ENCODE peak calls at places on chromosomes 11 and 22, in five cellular contexts. T is GM13976, F is lower leg skin, N is mesothelial cell of epicardium, C is fibroblast of pulmonary artery. M is an unnamed sample.

GRCh38 chr11:74185285-74185684 is 14.2 kb downstream of the PPME1 start:
- DNase-seq in F (no peak), C (no peak), N (no peak), T (no peak), M (no peak)

GRCh38 chr11:120827820-120828219 is 196.1 kb upstream of the TBCEL start:
- DNase-seq in T (no peak), C (no peak), F (no peak), N (no peak), M (no peak)

GRCh38 chr11:72584293-72584921 is 89.8 kb downstream of the PDE2A start:
- DNase-seq in T (no peak), C (peak), N (no peak), F (peak), M (no peak)

GRCh38 chr22:45804986-45805325 is 133.3 kb downstream of the ATXN10 start:
- DNase-seq in F (no peak), N (no peak), T (no peak), C (peak), M (peak)

GRCh38 chr22:19143967-19144400 is 467 bp downstream of the ESS2 start:
- DNase-seq in C (no peak), F (no peak), T (no peak), N (no peak), M (peak)

GRCh38 chr22:26763633-26764295 is 106.4 kb downstream of the MIAT start:
- DNase-seq in T (no peak), N (no peak), C (peak), F (no peak), M (peak)

GRCh38 chr22:20553947-20554741 is 46.7 kb downstream of the MED15 start:
- DNase-seq in C (no peak), T (no peak), N (no peak), F (no peak), M (no peak)

GRCh38 chr22:46626911-46627805 is 7.0 kb downstream of the GRAMD4 start:
- DNase-seq in C (no peak), N (no peak), T (no peak), F (no peak), M (no peak)

GRCh38 chr11:63829823-63830489 is 9.0 kb upstream of the MARK2 start:
- DNase-seq in N (no peak), C (peak), T (peak), F (no peak), M (peak)

GRCh38 chr11:12674936-12675696 is 895 bp downstream of the TEAD1 start:
- DNase-seq in T (no peak), N (no peak), C (peak), F (peak), M (no peak)

GRCh38 chr11:116828632-116829524 is 829 bp upstream of the APOC3 start:
- DNase-seq in C (no peak), F (no peak), T (no peak), N (no peak), M (no peak)

GRCh38 chr22:49369726-49370717 is 457.7 kb downstream of the BRD1 start:
- DNase-seq in N (no peak), F (peak), T (no peak), C (no peak), M (no peak)

GRCh38 chr22:49760280-49760629 is 67.4 kb downstream of the BRD1 start:
- DNase-seq in C (peak), T (no peak), F (no peak), N (no peak), M (no peak)

GRCh38 chr11:26901162-26901561 is 92.8 kb upstream of the FIBIN start:
- DNase-seq in C (peak), N (no peak), F (no peak), T (no peak), M (no peak)

GRCh38 chr11:70568504-70569172 is 170.3 kb downstream of the CTTN start:
- DNase-seq in T (no peak), F (no peak), C (peak), N (no peak), M (peak)

GRCh38 chr11:45384016-45384415 is 97.9 kb upstream of the SYT13 start:
- DNase-seq in C (no peak), T (no peak), F (no peak), N (no peak), M (no peak)

GRCh38 chr22:28027453-28028448 is 108.7 kb upstream of the PITPNB start:
- DNase-seq in T (peak), F (peak), C (peak), N (no peak), M (no peak)

GRCh38 chr11:85627332-85627997 is at the start of gene DLG2:
- DNase-seq in C (peak), F (no peak), N (no peak), T (peak), M (peak)

GRCh38 chr11:76292583-76293188 is 86.4 kb upstream of the WNT11 start:
- DNase-seq in T (no peak), F (no peak), N (no peak), C (no peak), M (no peak)
- TF ChIP-seq CTCF in T (no peak), F (no peak), N (no peak), C (no peak), M (no peak)

GRCh38 chr22:39360242-39360641 is 10.5 kb downstream of the SYNGR1 start:
- DNase-seq in N (no peak), F (no peak), T (no peak), C (no peak), M (no peak)

GRCh38 chr22:39362271-39362670 is 12.5 kb downstream of the SYNGR1 start:
- DNase-seq in C (no peak), T (no peak), N (no peak), F (no peak), M (no peak)

GRCh38 chr22:39361495-39361894 is 11.7 kb downstream of the SYNGR1 start:
- DNase-seq in C (no peak), N (no peak), T (no peak), F (no peak), M (no peak)

GRCh38 chr22:39359659-39360195 is 9.9 kb downstream of the SYNGR1 start:
- DNase-seq in C (no peak), T (no peak), F (no peak), N (no peak), M (no peak)

DNA sequence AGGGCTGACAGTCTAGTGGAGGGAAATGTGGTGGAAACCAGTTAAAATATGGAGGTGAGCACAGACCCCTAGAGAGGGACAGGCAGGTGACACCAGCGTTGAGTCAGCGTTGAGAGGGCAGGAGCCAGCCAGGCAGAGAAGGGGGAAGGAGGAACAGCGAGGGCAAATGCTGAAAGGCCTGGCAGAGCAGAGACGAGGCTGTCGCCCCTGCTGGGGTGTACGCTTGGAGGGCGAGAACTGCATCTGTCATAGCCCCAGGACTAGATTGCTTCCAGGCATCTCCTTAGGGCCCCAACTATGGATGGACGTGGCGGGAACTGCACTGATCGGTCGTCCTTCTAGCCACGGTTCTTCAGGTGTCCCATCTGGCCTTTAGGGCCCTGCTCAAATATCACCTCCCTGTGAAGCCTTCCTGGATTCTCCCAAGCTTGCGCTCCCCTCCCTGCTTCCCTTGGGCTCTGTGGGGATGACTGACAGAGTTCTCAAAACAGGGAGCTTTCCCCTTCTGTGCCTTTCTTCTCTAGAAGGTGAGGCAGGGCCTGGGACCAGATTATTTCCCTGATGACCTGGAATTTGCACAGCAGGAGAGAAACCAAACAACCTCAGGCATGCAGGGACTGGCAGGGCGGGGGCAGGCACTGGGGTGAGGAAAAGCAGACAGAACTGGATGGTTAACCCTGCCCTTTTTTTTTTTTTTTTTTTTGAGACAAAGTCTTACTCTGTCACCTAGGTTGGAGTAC is 11.1 kb downstream of the SYNGR1 start:
- DNase-seq in T (no peak), C (no peak), F (no peak), N (no peak), M (no peak)
- TF ChIP-seq CTCF in T (no peak), C (no peak), F (no peak), N (no peak), M (no peak)

GRCh38 chr11:109439684-109440083 is 17.7 kb downstream of the C11orf87 start:
- DNase-seq in T (no peak), C (no peak), F (no peak), N (no peak), M (no peak)
- TF ChIP-seq CTCF in T (no peak), C (no peak), F (no peak), N (no peak), M (no peak)

GRCh38 chr11:113906515-113906914 is 1.9 kb downstream of the HTR3B start:
- DNase-seq in T (no peak), N (no peak), F (peak), C (no peak), M (no peak)

GRCh38 chr11:113907681-113908080 is 3.1 kb downstream of the HTR3B start:
- DNase-seq in F (peak), C (no peak), N (no peak), T (no peak), M (no peak)

GRCh38 chr11:113907155-113907554 is 2.6 kb downstream of the HTR3B start:
- DNase-seq in T (no peak), F (no peak), C (no peak), N (no peak), M (no peak)

GRCh38 chr11:113904379-113905101 is at the start of gene HTR3B:
- DNase-seq in F (peak), N (no peak), C (no peak), T (no peak), M (no peak)

GRCh38 chr11:113906038-113906437 is 1.4 kb downstream of the HTR3B start:
- DNase-seq in C (peak), F (no peak), T (no peak), N (no peak), M (peak)
- TF ChIP-seq CTCF in C (peak), F (no peak), T (no peak), N (no peak), M (peak)

DNA sequence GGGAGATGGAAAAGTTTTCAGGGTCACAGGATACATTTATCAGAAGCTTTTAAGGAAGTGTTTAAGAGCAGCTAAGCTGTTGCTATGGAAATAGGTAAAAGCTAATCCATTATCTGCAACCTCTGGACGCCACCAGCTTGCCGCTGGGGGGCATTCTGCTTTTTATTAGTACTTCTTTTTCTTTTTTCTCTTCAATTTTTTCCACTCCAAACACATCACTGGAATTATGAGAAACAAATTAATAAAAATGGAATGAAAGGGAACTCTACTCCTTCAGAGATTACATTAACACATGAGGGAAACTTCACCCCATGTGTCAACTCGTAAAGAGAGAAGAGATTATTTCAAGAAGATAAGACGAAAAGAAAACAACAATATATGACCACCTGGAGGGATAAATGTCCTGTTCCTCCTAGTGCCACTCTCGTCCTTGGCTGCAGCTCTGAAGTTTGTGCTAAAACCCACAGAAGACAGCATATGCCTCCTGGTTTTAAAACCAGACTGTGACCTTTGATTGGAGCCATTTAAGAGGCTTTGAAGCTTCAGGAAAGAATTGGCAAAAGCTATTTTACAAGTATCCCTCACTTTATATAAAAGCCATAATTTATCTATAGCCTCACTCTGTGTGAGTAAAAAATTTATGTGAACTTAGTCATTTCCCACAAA is 972.8 kb downstream of the OPCML start:
- DNase-seq in N (no peak), C (no peak), T (no peak), F (no peak), M (peak)
- TF ChIP-seq CTCF in N (no peak), C (peak), T (no peak), F (no peak), M (peak)

GRCh38 chr11:32071811-32072210 is 19.1 kb upstream of the RCN1 start:
- DNase-seq in T (no peak), N (no peak), C (peak), F (no peak), M (peak)
- TF ChIP-seq CTCF in T (no peak), N (no peak), C (peak), F (no peak), M (peak)

DNA sequence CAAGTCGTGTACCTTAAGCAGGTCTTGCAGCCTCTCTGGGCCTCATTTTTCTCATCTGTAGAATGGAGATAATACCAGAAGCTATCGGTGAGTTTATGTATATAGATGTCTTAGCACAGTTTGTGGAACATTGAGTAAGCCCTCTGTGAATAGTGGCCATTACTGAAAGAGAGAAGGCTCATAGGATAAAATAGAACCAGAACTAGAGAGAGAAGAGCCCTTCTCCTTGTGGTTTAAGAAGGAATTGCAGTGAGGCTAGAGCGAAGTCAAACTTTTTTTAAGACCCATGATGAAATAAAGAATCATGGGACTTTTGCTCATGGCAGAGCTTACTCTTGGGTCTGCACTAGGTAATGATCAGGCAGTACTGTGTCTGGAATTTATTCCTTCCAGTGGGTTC is 137.1 kb downstream of the TRIM44 start:
- DNase-seq in C (no peak), F (no peak), N (no peak), T (no peak), M (no peak)
- TF ChIP-seq CTCF in C (peak), F (no peak), N (peak), T (no peak), M (peak)

GRCh38 chr11:119681537-119681936 is 47.5 kb downstream of the NECTIN1 start:
- DNase-seq in T (no peak), F (no peak), C (no peak), N (no peak), M (no peak)
- TF ChIP-seq CTCF in T (no peak), F (no peak), C (peak), N (no peak), M (no peak)

GRCh38 chr11:125592305-125593112 is at the start of gene STT3A:
- DNase-seq in N (peak), F (peak), C (peak), T (peak), M (peak)
- TF ChIP-seq CTCF in N (no peak), F (no peak), C (no peak), T (no peak), M (no peak)

GRCh38 chr11:114277637-114278341 is 18.4 kb upstream of the NNMT start:
- DNase-seq in N (no peak), F (no peak), C (no peak), T (no peak), M (no peak)
- TF ChIP-seq CTCF in N (no peak), F (no peak), C (no peak), T (no peak), M (no peak)

M was measured in HFFc6.